ENCODE peak calls at places on chromosomes 11 and 22, in five cellular contexts. R is MM.1S, V is GM23248, K is neural progenitor cell, D is PC-3. X is an unnamed sample.

GRCh38 chr11:86524603-86525352 is 147.6 kb downstream of the ME3 start:
- DNase-seq in D (peak), K (no peak), R (no peak), V (peak), X (peak)

GRCh38 chr11:86174101-86175046 is 70.2 kb upstream of the EED start:
- DNase-seq in V (peak), R (no peak), K (no peak), D (peak), X (no peak)

GRCh38 chr11:73757598-73757997 is 3.3 kb downstream of the RAB6A start:
- DNase-seq in K (no peak), V (no peak), D (no peak), R (no peak), X (no peak)

GRCh38 chr11:69468236-69468635 is 13.2 kb upstream of the LINC01488 start:
- DNase-seq in R (no peak), V (no peak), D (no peak), K (no peak), X (no peak)

GRCh38 chr22:20068640-20069039 is 11.4 kb upstream of the DGCR8 start:
- DNase-seq in R (no peak), D (no peak), V (no peak), K (no peak), X (no peak)

GRCh38 chr22:21624120-21624879 is 5.5 kb downstream of the YDJC start:
- DNase-seq in R (peak), V (peak), D (peak), K (peak), X (no peak)

GRCh38 chr11:27084407-27084985 is 43.9 kb downstream of the BBOX1 start:
- DNase-seq in K (peak), R (no peak), D (no peak), V (peak), X (no peak)

GRCh38 chr11:125070699-125071254 is 7.7 kb downstream of the SLC37A2 start:
- DNase-seq in V (peak), D (peak), R (peak), K (no peak), X (peak)

GRCh38 chr11:113132001-113132400 is 170.8 kb downstream of the NCAM1 start:
- DNase-seq in V (no peak), R (no peak), K (peak), D (no peak), X (no peak)

GRCh38 chr11:4626207-4627105 is 10.8 kb upstream of the OR51D1 start:
- DNase-seq in R (peak), K (peak), V (peak), D (peak), X (peak)

GRCh38 chr11:30919389-30920172 is 333.4 kb upstream of the MPPED2 start:
- DNase-seq in D (no peak), V (peak), K (no peak), R (peak), X (no peak)

GRCh38 chr11:70583781-70584218 is 185.5 kb downstream of the CTTN start:
- DNase-seq in V (no peak), D (no peak), K (no peak), R (no peak), X (no peak)

GRCh38 chr11:69962152-69962551 is 116.0 kb upstream of the ANO1 start:
- DNase-seq in R (no peak), K (no peak), V (peak), D (peak), X (peak)

GRCh38 chr11:79294845-79295520 is 145.8 kb downstream of the TENM4 start:
- DNase-seq in V (no peak), K (peak), D (no peak), R (no peak), X (no peak)

GRCh38 chr11:75428301-75428724 is 4.7 kb downstream of the KLHL35 start:
- DNase-seq in D (peak), V (peak), K (peak), R (no peak), X (no peak)

GRCh38 chr11:102111011-102111786 is 952 bp downstream of the YAP1 start:
- DNase-seq in V (peak), D (peak), K (peak), R (peak), X (no peak)

GRCh38 chr11:133950874-133951483 is 5.8 kb downstream of the IGSF9B start:
- DNase-seq in K (peak), V (no peak), D (no peak), R (no peak), X (no peak)

GRCh38 chr11:47004595-47005033 is 68.1 kb downstream of the CSTPP1 start:
- DNase-seq in K (no peak), V (peak), R (peak), D (peak), X (no peak)

GRCh38 chr22:27801197-27801615 is 350 bp downstream of the MN1 start:
- DNase-seq in D (peak), K (peak), R (no peak), V (peak), X (no peak)

GRCh38 chr11:76263657-76264056 is 57.4 kb upstream of the WNT11 start:
- DNase-seq in V (no peak), R (no peak), D (no peak), K (no peak), X (no peak)

GRCh38 chr11:1089738-1090599 is 15.3 kb downstream of the MUC2 start:
- DNase-seq in K (no peak), D (no peak), V (no peak), R (no peak), X (no peak)
- TF ChIP-seq EZH2phosphoT487 in K (no peak), D (no peak), V (no peak), R (no peak), X (no peak)

GRCh38 chr11:35629914-35630313 is 11.7 kb downstream of the FJX1 start:
- DNase-seq in D (peak), R (no peak), V (peak), K (no peak), X (peak)
- TF ChIP-seq EZH2phosphoT487 in D (no peak), R (no peak), V (no peak), K (no peak), X (no peak)

DNA sequence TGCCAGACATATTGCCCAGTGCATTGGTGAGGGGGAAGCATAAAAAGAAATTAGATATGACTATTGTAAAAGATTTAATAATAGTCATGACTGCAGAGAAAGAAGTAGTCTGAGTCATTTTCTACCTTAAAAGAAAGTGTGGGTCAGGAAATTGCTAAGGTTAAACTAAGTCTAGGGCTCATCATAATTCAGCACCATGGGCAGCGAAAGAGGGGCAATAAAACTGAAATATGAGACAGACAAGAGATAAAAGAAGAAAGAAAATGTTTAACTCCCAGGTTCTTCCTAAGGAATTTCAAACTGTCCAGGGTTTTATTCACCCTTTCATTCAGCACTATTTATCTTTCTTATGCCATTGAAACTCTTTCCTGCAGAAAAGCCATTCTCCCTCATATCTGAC is 114.4 kb upstream of the API5 start:
- DNase-seq in D (peak), V (no peak), R (peak), K (no peak), X (no peak)
- TF ChIP-seq EZH2phosphoT487 in D (no peak), V (no peak), R (no peak), K (no peak), X (no peak)

GRCh38 chr11:9787981-9788521 is 124.2 kb downstream of the SWAP70 start:
- DNase-seq in R (no peak), K (no peak), V (peak), D (no peak), X (no peak)

GRCh38 chr11:9787260-9787659 is 123.4 kb downstream of the SWAP70 start:
- DNase-seq in K (no peak), V (no peak), D (no peak), R (no peak), X (no peak)

GRCh38 chr11:9780929-9781328 is 117.1 kb downstream of the SWAP70 start:
- DNase-seq in D (no peak), V (no peak), R (no peak), K (no peak), X (no peak)

GRCh38 chr11:9783986-9784385 is 120.1 kb downstream of the SWAP70 start:
- DNase-seq in D (no peak), K (no peak), V (peak), R (no peak), X (no peak)

GRCh38 chr11:9784602-9785315 is 120.9 kb downstream of the SWAP70 start:
- DNase-seq in V (no peak), K (no peak), D (no peak), R (no peak), X (no peak)
- TF ChIP-seq EZH2phosphoT487 in V (no peak), K (no peak), D (no peak), R (no peak), X (no peak)

GRCh38 chr11:135001581-135001980 is 589.5 kb upstream of the B3GAT1 start:
- DNase-seq in K (no peak), R (no peak), D (no peak), V (no peak), X (no peak)

GRCh38 chr11:135008001-135008405 is 596.0 kb upstream of the B3GAT1 start:
- DNase-seq in D (no peak), V (no peak), K (peak), R (no peak), X (no peak)

GRCh38 chr11:135006800-135007199 is 594.8 kb upstream of the B3GAT1 start:
- DNase-seq in K (peak), D (no peak), V (no peak), R (no peak), X (no peak)

GRCh38 chr11:135002236-135002635 is 590.2 kb upstream of the B3GAT1 start:
- DNase-seq in R (no peak), D (no peak), K (no peak), V (no peak), X (no peak)

GRCh38 chr11:135004495-135004894 is 592.5 kb upstream of the B3GAT1 start:
- DNase-seq in R (no peak), D (no peak), V (no peak), K (no peak), X (no peak)
- TF ChIP-seq EZH2phosphoT487 in R (no peak), D (no peak), V (no peak), K (no peak), X (no peak)

GRCh38 chr11:21546715-21547114 is 646.2 kb upstream of the ANO5 start:
- DNase-seq in V (no peak), D (no peak), R (no peak), K (no peak), X (no peak)
- TF ChIP-seq EZH2phosphoT487 in V (no peak), D (no peak), R (no peak), K (no peak), X (no peak)

GRCh38 chr11:64204080-64204440 is 2.5 kb upstream of the FERMT3 start:
- DNase-seq in V (no peak), K (no peak), D (no peak), R (no peak), X (no peak)
- TF ChIP-seq EZH2phosphoT487 in V (no peak), K (no peak), D (no peak), R (no peak), X (no peak)

GRCh38 chr11:93493252-93493897 is 49.8 kb downstream of the SMCO4 start:
- DNase-seq in D (no peak), R (no peak), V (no peak), K (no peak), X (no peak)

GRCh38 chr11:93500759-93501158 is 42.4 kb downstream of the SMCO4 start:
- DNase-seq in K (no peak), V (no peak), D (no peak), R (no peak), X (no peak)

GRCh38 chr11:93494341-93494740 is 48.9 kb downstream of the SMCO4 start:
- DNase-seq in R (no peak), D (no peak), K (no peak), V (no peak), X (no peak)

GRCh38 chr11:93498099-93499040 is 44.8 kb downstream of the SMCO4 start:
- DNase-seq in R (no peak), V (peak), D (peak), K (peak), X (no peak)

DNA sequence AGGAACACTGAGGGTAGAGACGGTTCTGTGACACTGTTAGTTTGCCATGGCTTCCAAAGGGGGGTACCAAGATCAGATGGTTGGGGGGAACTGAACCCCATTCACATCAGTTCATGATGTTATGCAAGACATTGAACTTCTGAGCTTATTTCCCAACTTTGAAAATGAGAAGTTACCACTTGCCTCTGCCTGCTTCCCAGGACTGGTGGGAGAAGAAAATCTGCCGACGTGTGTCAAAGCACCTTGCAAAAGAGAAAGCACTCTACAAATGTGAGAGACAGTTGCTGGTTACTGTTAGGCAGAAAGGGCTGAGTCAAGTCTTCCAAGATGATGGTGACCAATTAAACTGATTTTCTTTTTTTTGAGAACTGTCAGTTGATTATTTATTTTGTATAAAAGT is 45.6 kb downstream of the SMCO4 start:
- DNase-seq in V (no peak), K (no peak), D (no peak), R (no peak), X (no peak)
- TF ChIP-seq EZH2phosphoT487 in V (no peak), K (no peak), D (no peak), R (no peak), X (no peak)

GRCh38 chr22:35446365-35446764 is 46.4 kb downstream of the MCM5 start:
- DNase-seq in V (peak), K (no peak), D (peak), R (no peak), X (no peak)

GRCh38 chr22:35445933-35446332 is 46.0 kb downstream of the MCM5 start:
- DNase-seq in D (no peak), R (no peak), V (no peak), K (no peak), X (no peak)

GRCh38 chr22:35450824-35451541 is 51.0 kb downstream of the MCM5 start:
- DNase-seq in K (no peak), R (no peak), D (no peak), V (no peak), X (no peak)

GRCh38 chr22:35449829-35450689 is 50.1 kb downstream of the MCM5 start:
- DNase-seq in V (no peak), D (no peak), R (no peak), K (no peak), X (no peak)

GRCh38 chr22:35448552-35448922 is 48.6 kb downstream of the MCM5 start:
- DNase-seq in V (no peak), D (no peak), K (no peak), R (no peak), X (no peak)
- TF ChIP-seq EZH2phosphoT487 in V (no peak), D (no peak), K (no peak), R (no peak), X (no peak)

DNA sequence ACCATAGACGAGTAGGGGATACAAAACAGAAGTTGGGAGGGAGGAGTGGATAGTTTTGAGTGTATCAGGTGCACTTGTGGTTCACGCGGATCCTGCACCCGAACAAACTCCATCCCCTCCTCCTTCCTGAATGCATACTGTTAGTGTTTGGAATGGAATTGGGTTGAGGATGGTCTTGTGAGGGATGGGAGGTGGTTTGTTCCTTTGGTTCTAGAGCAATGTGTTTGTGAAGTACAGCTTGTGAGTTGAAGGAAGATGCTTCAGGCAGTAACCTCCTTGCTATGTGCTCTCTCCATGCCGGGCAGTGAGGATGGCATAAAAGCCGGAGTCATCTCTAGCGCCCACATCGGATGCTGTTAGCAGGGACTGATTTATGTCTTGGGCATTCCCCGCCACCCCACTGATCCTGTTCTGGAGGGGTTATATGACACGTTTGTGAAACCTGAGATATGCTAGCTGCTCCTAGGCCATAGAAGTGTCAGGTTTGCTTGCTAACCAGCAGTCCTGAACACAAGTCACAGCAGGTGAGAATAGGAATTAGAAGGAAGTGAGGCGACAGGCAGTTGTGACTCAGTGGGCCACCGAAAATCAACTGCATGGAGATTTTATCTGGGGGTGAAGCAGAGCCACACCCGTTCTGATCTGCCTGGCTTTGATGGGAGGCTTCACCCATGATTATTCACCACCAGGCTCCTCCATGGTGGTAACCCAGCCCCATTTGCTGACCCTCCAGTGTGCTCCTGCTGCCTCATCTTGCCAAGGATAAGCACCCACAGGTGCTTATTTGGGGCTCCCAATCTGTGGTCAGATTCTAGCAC is 2.2 kb downstream of the BCR start:
- DNase-seq in V (peak), D (peak), R (peak), K (peak), X (no peak)
- TF ChIP-seq EZH2phosphoT487 in V (no peak), D (no peak), R (no peak), K (no peak), X (no peak)